ENCODE peak calls at places on chromosomes 5 and 9, in five cellular contexts. G, K, U, M and R are unnamed samples.

GRCh38 chr9:13721481-13722235 is 442.2 kb upstream of the MPDZ start:
- DNase-seq in G (no peak), K (no peak), U (no peak), M (no peak), R (no peak)

GRCh38 chr9:1328341-1328740 is 278.2 kb downstream of the DMRT2 start:
- DNase-seq in G (no peak), K (no peak), U (no peak), M (no peak), R (no peak)

GRCh38 chr5:142293486-142293885 is 31.3 kb downstream of the SPRY4 start:
- DNase-seq in G (no peak), K (peak; percentile 46), U (no peak), M (no peak), R (no peak)

GRCh38 chr5:124902097-124902821 is 155.8 kb upstream of the ZNF608 start:
- DNase-seq in G (peak; percentile 92), K (peak; percentile 30), U (no peak), M (no peak), R (no peak)

GRCh38 chr9:126992427-126992826 is 77.8 kb downstream of the RALGPS1 start:
- DNase-seq in G (no peak), K (no peak), U (no peak), M (no peak), R (no peak)

GRCh38 chr9:78781681-78782080 is 484.8 kb downstream of the PSAT1 start:
- DNase-seq in G (no peak), K (no peak), U (no peak), M (no peak), R (no peak)

GRCh38 chr5:118611332-118611945 is 376.9 kb downstream of the DTWD2 start:
- DNase-seq in G (no peak), K (no peak), U (peak; percentile 9), M (peak; percentile 1), R (no peak)

GRCh38 chr9:114799441-114799840 is 6.4 kb downstream of the TNFSF15 start:
- DNase-seq in G (no peak), K (no peak), U (no peak), M (no peak), R (no peak)

GRCh38 chr9:114786251-114786650 is 19.6 kb downstream of the TNFSF15 start:
- DNase-seq in G (no peak), K (peak; percentile 48), U (no peak), M (no peak), R (no peak)

GRCh38 chr9:3292311-3292710 is 233.5 kb downstream of the RFX3 start:
- DNase-seq in G (no peak), K (no peak), U (no peak), M (no peak), R (no peak)

GRCh38 chr5:69265931-69266330 is 31.2 kb downstream of the CDK7 start:
- DNase-seq in G (no peak), K (no peak), U (no peak), M (no peak), R (no peak)

GRCh38 chr9:131145245-131145644 is 19.9 kb downstream of the NUP214 start:
- DNase-seq in G (no peak), K (no peak), U (no peak), M (no peak), R (no peak)

GRCh38 chr5:134456825-134457224 is 45.1 kb upstream of the CDKN2AIPNL start:
- DNase-seq in G (no peak), K (no peak), U (no peak), M (no peak), R (no peak)

GRCh38 chr9:125150349-125151245 is 7.3 kb upstream of the SCAI start:
- DNase-seq in G (no peak), K (no peak), U (no peak), M (no peak), R (no peak)

GRCh38 chr5:55176176-55176818 is 3.3 kb upstream of the CDC20B start:
- DNase-seq in G (no peak), K (peak; percentile 39), U (peak; percentile 83), M (no peak), R (no peak)

GRCh38 chr5:115977988-115978387 is 15.7 kb downstream of the LVRN start:
- DNase-seq in G (no peak), K (peak; percentile 90), U (no peak), M (no peak), R (no peak)

GRCh38 chr9:124017929-124018730 is 6.6 kb downstream of the LHX2 start:
- DNase-seq in G (no peak), K (no peak), U (no peak), M (no peak), R (no peak)

GRCh38 chr5:134073404-134073803 is 41.1 kb upstream of the TCF7 start:
- DNase-seq in G (no peak), K (no peak), U (no peak), M (no peak), R (no peak)

GRCh38 chr5:50953290-50953689 is 286.9 kb downstream of the PARP8 start:
- DNase-seq in G (no peak), K (no peak), U (no peak), M (no peak), R (no peak)

GRCh38 chr9:31821583-31821982 is 562.9 kb upstream of the ACO1 start:
- DNase-seq in G (no peak), K (no peak), U (no peak), M (no peak), R (no peak)

GRCh38 chr9:31823365-31823764 is 561.1 kb upstream of the ACO1 start:
- DNase-seq in G (no peak), K (no peak), U (no peak), M (no peak), R (no peak)

GRCh38 chr9:31824860-31825259 is 559.6 kb upstream of the ACO1 start:
- DNase-seq in G (no peak), K (no peak), U (no peak), M (no peak), R (no peak)

GRCh38 chr9:31820426-31820825 is 564.0 kb upstream of the ACO1 start:
- DNase-seq in G (no peak), K (no peak), U (no peak), M (no peak), R (no peak)
- TF ChIP-seq POLR2AphosphoS5 in G (no peak), K (no peak), U (no peak), M (no peak), R (no peak)

DNA sequence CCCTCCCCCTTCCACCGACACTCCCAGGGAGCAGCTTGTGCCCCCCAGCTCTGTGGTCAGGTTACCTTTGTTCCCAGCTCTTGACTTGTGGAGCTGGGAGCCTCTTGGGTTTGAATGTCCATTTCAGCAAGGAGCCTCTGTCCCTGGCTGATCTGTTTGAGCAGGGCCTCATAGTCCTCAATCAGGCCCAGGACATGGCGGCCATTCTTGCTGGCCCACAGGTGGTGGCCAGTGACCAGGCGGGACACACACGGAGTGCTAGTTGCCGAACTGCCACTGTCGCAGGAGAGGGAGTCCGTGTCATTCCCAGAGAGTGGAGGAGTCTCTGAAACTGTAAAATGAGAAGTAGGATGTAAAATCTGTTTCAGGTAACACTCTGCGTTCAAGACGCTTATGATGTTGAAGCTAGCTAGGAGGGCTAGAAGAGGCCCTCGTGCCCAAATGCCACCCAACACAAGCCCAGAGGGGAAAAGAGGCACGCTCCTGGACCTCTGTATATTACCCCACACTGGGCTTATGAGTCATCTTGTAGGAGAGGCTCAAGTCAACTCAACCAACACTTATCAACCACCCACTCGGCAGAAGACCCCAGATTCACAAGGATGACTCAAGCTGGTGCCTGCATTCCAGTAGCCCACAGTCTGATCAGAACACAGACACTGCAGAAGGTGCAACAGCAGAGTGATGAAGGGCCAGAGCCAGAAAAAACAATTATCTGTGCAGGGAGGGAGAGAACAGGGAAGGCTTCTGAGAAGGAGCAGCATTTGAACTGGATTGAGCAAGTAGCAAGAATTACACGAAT is 177.0 kb downstream of the CDK5RAP2 start:
- DNase-seq in G (no peak), K (no peak), U (no peak), M (peak; percentile 13), R (peak; percentile 46)
- H3K4me3 ChIP-seq in G (no peak overlapping the region), K (no peak overlapping the region), U (no peak overlapping the region), M (no peak overlapping the region), R (no peak overlapping the region)

DNA sequence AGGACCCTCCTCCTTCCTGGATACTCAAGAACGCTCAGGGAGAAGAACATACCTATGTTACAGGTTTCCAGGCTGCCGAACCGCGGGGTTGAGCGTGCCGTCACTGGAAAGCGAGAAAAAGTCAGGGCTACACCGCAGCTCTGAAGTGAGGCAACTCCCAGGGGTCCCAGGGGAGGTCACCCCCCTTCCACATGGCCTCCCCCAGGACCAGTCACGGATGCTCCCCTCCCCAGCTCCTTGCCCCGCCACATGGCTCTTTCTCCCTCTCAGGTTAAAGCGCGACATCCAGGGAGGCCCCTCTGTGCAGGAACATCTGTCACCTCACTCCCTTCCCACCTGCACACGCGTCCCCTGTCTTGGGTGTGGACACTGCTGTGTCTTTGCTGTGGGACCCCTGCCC is 44.0 kb upstream of the ZNF354A start:
- DNase-seq in G (no peak), K (no peak), U (no peak), M (no peak), R (no peak)
- H3K9me3 ChIP-seq in G (no peaks in the 10 kb centered on the region), K (peaks cover 2% of the 10 kb centered on the region), U (no peaks in the 10 kb centered on the region), M (no peaks in the 10 kb centered on the region), R (no peaks in the 10 kb centered on the region)

DNA sequence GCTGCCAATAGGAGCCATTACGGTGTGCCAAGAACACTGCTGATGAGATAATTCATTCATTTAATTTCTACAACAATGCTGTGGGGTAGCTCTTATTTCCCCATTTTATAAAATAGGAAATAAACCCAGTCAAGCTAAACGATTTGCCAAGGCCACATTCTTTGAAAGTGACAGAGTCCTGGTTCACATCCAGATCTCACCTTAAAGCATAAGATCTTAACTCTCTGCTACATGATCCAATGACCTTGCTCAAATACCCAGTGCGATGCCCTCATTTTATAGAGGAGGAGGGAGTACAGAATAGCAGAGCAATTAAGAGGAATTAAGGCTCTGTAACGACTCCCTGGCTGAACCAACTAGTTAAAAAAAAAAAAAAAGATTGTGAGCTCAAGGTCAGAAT is 5.0 kb downstream of the PDE6A start:
- DNase-seq in G (no peak), K (peak; percentile 30), U (no peak), M (no peak), R (no peak)
- TF ChIP-seq POLR2AphosphoS5 in G (no peak), K (no peak), U (peak; percentile 12), M (no peak), R (no peak)

GRCh38 chr9:93254806-93255519 is 71.0 kb downstream of the WNK2 start:
- DNase-seq in G (no peak), K (no peak), U (peak; percentile 6), M (no peak), R (peak; percentile 58)
- H3K4me3 ChIP-seq in G (no peak overlapping the region), K (no peak overlapping the region), U (no peak overlapping the region), M (no peak overlapping the region), R (no peak overlapping the region)

GRCh38 chr9:32161720-32162119 is 222.7 kb upstream of the ACO1 start:
- DNase-seq in G (no peak), K (no peak), U (no peak), M (no peak), R (no peak)

DNA sequence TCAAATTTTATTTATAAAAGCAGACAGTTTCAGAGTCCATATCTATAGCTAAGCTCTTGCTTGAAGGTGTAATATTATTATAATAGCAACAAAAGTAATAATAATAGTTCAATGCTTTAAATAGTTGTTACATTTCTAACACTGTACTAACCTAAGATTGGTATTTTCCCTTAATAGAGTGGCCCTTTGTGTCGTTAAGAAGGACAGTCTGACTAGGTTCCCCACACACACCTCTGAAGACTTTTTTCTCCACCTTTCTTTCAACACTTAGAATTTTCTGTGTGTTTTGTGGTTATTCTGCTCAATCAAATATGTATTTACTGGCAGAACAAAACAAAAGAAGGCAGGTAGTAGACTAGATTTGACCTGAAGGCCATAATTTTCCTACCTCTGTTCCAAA is 223.2 kb upstream of the ACO1 start:
- DNase-seq in G (no peak), K (no peak), U (no peak), M (no peak), R (no peak)
- H3K9me3 ChIP-seq in G (no peaks in the 10 kb centered on the region), K (no peaks in the 10 kb centered on the region), U (no peaks in the 10 kb centered on the region), M (no peaks in the 10 kb centered on the region), R (no peaks in the 10 kb centered on the region)